ENCODE peak calls at places on chromosomes 2 and 18, in four cellular contexts. V, R, Q and M are unnamed samples.

GRCh38 chr2:217929757-217930707 is 72.8 kb downstream of the TNS1 start:
- DNase-seq in R (peak; percentile 58), V (no peak), Q (no peak), M (no peak)

GRCh38 chr2:234978466-234979203 is 26.8 kb downstream of the SH3BP4 start:
- DNase-seq in Q (no peak), V (no peak), R (peak; percentile 75), M (no peak)

GRCh38 chr2:112582314-112582746 is 2.1 kb upstream of the CHCHD5 start:
- DNase-seq in V (no peak), Q (peak; percentile 19), R (peak; percentile 60), M (no peak)

GRCh38 chr2:158926478-158926948 is 41.9 kb upstream of the TANC1 start:
- DNase-seq in R (peak; percentile 30), Q (no peak), V (no peak), M (no peak)

GRCh38 chr2:233837694-233838229 is 16.6 kb downstream of the HJURP start:
- DNase-seq in R (no peak), V (no peak), Q (no peak), M (no peak)

GRCh38 chr2:98502556-98503335 is 58.1 kb downstream of the INPP4A start:
- DNase-seq in R (no peak), Q (no peak), V (no peak), M (no peak)

GRCh38 chr2:43368483-43369385 is 142.3 kb upstream of the ZFP36L2 start:
- DNase-seq in V (no peak), R (no peak), Q (no peak), M (no peak)

GRCh38 chr2:152335851-152336102 is 803 bp downstream of the FMNL2 start:
- DNase-seq in Q (no peak), R (no peak), V (no peak), M (no peak)

GRCh38 chr2:98846041-98846440 is 90.0 kb downstream of the CRACDL start:
- DNase-seq in Q (no peak), V (no peak), R (no peak), M (no peak)

GRCh38 chr2:61435291-61435690 is 35.6 kb downstream of the USP34 start:
- DNase-seq in Q (no peak), R (no peak), V (no peak), M (no peak)

GRCh38 chr2:199624958-199625357 is 167.2 kb upstream of the SATB2 start:
- DNase-seq in V (no peak), R (no peak), Q (no peak), M (no peak)

GRCh38 chr2:63780483-63781155 is 61.1 kb upstream of the UGP2 start:
- DNase-seq in Q (no peak), V (no peak), R (no peak), M (no peak)

GRCh38 chr2:62894966-62895631 is 155.5 kb upstream of the OTX1 start:
- DNase-seq in V (no peak), R (no peak), Q (no peak), M (no peak)

GRCh38 chr2:221318751-221319150 is 253.4 kb downstream of the EPHA4 start:
- DNase-seq in Q (no peak), V (no peak), R (no peak), M (no peak)

GRCh38 chr2:84971799-84972790 is 1.1 kb downstream of the KCMF1 start:
- DNase-seq in V (no peak), R (no peak), Q (no peak), M (peak; percentile 45)

GRCh38 chr2:163658556-163658955 is 77.3 kb downstream of the FIGN start:
- DNase-seq in R (no peak), V (no peak), Q (no peak), M (no peak)

GRCh38 chr2:31008571-31009114 is 129.6 kb downstream of the GALNT14 start:
- DNase-seq in V (no peak), Q (no peak), R (no peak), M (no peak)

GRCh38 chr18:45723921-45724320 is at the start of gene SLC14A1:
- DNase-seq in V (no peak), R (no peak), Q (no peak), M (no peak)

GRCh38 chr18:57649536-57650495 is 28.2 kb upstream of the NARS1 start:
- DNase-seq in V (peak; percentile 49), Q (no peak), R (no peak), M (no peak)

GRCh38 chr18:76484749-76485387 is 10.2 kb downstream of the ZNF516 start:
- DNase-seq in R (no peak), V (no peak), Q (no peak), M (no peak)

GRCh38 chr2:189613077-189613636 is 32.6 kb upstream of the SLC40A1 start:
- DNase-seq in V (no peak), Q (peak; percentile 32), R (peak; percentile 96), M (no peak)

DNA sequence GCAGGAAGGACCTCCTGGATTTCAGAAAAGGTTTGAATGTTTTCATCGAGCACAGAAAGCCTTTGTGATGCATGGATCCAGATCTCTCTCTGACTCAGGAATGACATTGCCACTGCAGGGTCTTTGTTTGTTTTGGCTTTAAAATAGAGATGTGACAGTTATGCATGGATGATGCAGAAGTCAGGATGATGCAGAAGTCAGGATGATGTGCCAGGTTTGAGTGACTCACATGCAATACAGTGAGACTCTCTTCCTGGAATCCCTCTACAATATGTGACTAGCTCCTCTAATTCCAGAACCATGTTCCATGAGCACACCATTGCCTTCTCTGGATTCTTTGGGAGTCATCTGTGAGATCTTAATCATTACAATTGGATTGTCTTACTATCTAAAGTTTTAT is 177.9 kb upstream of the RAB6C start:
- DNase-seq in R (no peak), V (no peak), Q (no peak), M (no peak)
- TF ChIP-seq CREM in R (no peak), V (no peak), Q (no peak), M (no peak)

DNA sequence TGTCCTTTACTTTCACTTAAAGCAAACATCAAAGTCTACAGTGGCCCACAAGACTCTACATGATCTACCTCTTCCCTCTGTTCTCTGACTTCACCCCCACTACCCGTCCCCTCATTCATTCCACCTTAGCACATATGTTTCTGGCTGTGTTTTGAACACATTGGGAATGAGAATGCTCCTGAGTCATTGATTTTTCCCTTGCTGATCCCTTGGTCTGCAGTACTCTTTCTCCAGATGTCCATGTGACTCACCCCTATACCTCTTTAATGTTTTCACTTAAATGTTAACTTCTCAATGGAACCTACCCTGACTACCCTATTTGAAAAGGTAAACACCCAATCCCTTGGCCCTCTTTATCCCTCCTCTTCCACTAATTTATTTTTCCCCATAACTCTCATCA is 30.7 kb upstream of the FRZB start:
- DNase-seq in V (no peak), Q (no peak), R (no peak), M (no peak)
- TF ChIP-seq CREM in V (no peak), Q (no peak), R (no peak), M (no peak)

DNA sequence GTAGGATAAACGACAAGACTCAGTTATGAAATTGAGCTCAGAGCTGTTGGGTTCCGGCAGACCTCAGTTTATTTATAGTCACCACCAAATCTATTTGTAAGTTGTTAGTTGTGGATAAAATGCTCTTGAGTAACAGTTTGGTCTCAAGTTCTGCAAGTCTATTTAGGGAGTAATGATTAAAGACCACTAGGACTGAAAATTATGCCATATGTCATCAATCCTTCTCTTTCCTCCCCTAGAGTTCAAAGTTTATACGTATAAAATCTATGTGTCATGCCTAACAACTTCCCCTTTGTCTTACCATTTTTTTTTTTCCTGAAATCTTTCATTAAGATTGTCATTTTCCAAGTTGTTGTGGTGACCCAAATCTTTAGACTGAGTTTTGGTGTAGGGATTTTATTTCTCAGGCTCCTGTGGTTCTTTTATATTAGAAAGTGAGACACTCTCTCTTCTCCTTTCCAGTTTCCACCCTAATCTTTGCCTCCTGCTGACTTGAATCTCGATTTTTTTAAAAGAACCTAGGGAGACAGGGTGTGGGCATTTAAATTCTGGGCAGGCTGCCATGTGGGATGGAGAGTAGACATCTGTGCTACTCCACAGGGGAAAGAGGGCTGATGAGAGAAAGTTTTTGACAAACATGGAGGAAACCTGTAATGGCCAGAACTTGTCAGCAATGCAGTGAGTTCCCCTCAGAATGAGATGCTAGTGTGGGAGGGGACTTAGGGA is 51.0 kb downstream of the LAMA3 start:
- DNase-seq in R (no peak), Q (no peak), V (no peak), M (no peak)
- TF ChIP-seq CREM in R (no peak), Q (no peak), V (no peak), M (no peak)

GRCh38 chr2:203446071-203446481 is 89.0 kb downstream of the RAPH1 start:
- DNase-seq in V (no peak), Q (no peak), R (no peak), M (no peak)
- TF ChIP-seq CREM in V (no peak), Q (peak; percentile 62), R (no peak), M (no peak)

GRCh38 chr18:79135924-79136323 is 66.7 kb downstream of the ATP9B start:
- DNase-seq in Q (no peak), V (no peak), R (no peak), M (no peak)

GRCh38 chr18:79133724-79134123 is 64.5 kb downstream of the ATP9B start:
- DNase-seq in R (no peak), V (no peak), Q (no peak), M (no peak)

GRCh38 chr18:79139206-79139605 is 70.0 kb downstream of the ATP9B start:
- DNase-seq in R (no peak), V (no peak), Q (no peak), M (no peak)

GRCh38 chr18:79136742-79137141 is 67.5 kb downstream of the ATP9B start:
- DNase-seq in Q (no peak), R (no peak), V (no peak), M (no peak)
- TF ChIP-seq CREM in Q (no peak), R (no peak), V (no peak), M (no peak)

GRCh38 chr18:71995895-71996443 is 548.2 kb downstream of the CBLN2 start:
- DNase-seq in R (no peak), V (no peak), Q (no peak), M (no peak)
- TF ChIP-seq CREM in R (no peak), V (no peak), Q (no peak), M (no peak)